ENCODE peak calls at places on chromosomes 13 and 19, in ten cellular contexts. One of them, this sample, is unnamed.

GRCh38 chr19:33052352-33052972 is 12.2 kb downstream of the RHPN2 start:
- ATAC-seq in gastrocnemius medialis: no peak
- ATAC-seq in heart left ventricle: no peak
- ATAC-seq in Panc1: peak; percentile 14
- ATAC-seq in thoracic aorta: no peak
- ATAC-seq in body of pancreas: peak; percentile 54
- ATAC-seq in RWPE2: peak; percentile 17
- ATAC-seq in lung: peak; percentile 35
- ATAC-seq in CD8-positive, alpha-beta T cell: no peak
- ATAC-seq in heart right ventricle: peak; percentile 39
- ATAC-seq in this sample: peak; percentile 39

GRCh38 chr19:52748336-52748950 is 13.6 kb upstream of the ZNF611 start:
- ATAC-seq in gastrocnemius medialis: no peak
- ATAC-seq in heart left ventricle: peak; percentile 56
- ATAC-seq in Panc1: peak; percentile 58
- ATAC-seq in thoracic aorta: no peak
- ATAC-seq in body of pancreas: no peak
- ATAC-seq in RWPE2: no peak
- ATAC-seq in lung: no peak
- ATAC-seq in CD8-positive, alpha-beta T cell: peak; percentile 46
- ATAC-seq in heart right ventricle: peak; percentile 46
- ATAC-seq in this sample: peak; percentile 48

GRCh38 chr19:16470911-16471811 is 609 bp downstream of the EPS15L1 start:
- ATAC-seq in gastrocnemius medialis: peak; percentile 44
- ATAC-seq in heart left ventricle: peak; percentile 2
- ATAC-seq in Panc1: peak; percentile 43
- ATAC-seq in thoracic aorta: no peak
- ATAC-seq in body of pancreas: peak; percentile 4
- ATAC-seq in RWPE2: peak; percentile 11
- ATAC-seq in lung: no peak
- ATAC-seq in CD8-positive, alpha-beta T cell: peak; percentile 9
- ATAC-seq in heart right ventricle: no peak
- ATAC-seq in this sample: peak; percentile 4

GRCh38 chr19:2634228-2634951 is 68.1 kb downstream of the GNG7 start:
- ATAC-seq in gastrocnemius medialis: no peak
- ATAC-seq in heart left ventricle: peak; percentile 77
- ATAC-seq in Panc1: no peak
- ATAC-seq in thoracic aorta: peak; percentile 53
- ATAC-seq in body of pancreas: peak; percentile 76
- ATAC-seq in RWPE2: no peak
- ATAC-seq in lung: peak; percentile 58
- ATAC-seq in CD8-positive, alpha-beta T cell: no peak
- ATAC-seq in heart right ventricle: peak; percentile 41
- ATAC-seq in this sample: no peak

GRCh38 chr13:111248822-111249221 is 71.6 kb upstream of the TEX29 start:
- ATAC-seq in gastrocnemius medialis: no peak
- ATAC-seq in heart left ventricle: peak; percentile 30
- ATAC-seq in Panc1: no peak
- ATAC-seq in thoracic aorta: no peak
- ATAC-seq in body of pancreas: no peak
- ATAC-seq in RWPE2: no peak
- ATAC-seq in lung: no peak
- ATAC-seq in CD8-positive, alpha-beta T cell: no peak
- ATAC-seq in heart right ventricle: no peak
- ATAC-seq in this sample: no peak

GRCh38 chr19:15860522-15860921 is 37.4 kb downstream of the CYP4F2 start:
- ATAC-seq in gastrocnemius medialis: no peak
- ATAC-seq in heart left ventricle: no peak
- ATAC-seq in Panc1: no peak
- ATAC-seq in thoracic aorta: no peak
- ATAC-seq in body of pancreas: no peak
- ATAC-seq in RWPE2: no peak
- ATAC-seq in lung: no peak
- ATAC-seq in CD8-positive, alpha-beta T cell: no peak
- ATAC-seq in heart right ventricle: no peak
- ATAC-seq in this sample: no peak

GRCh38 chr13:99265162-99265822 is 7.1 kb upstream of the GPR18 start:
- ATAC-seq in gastrocnemius medialis: no peak
- ATAC-seq in heart left ventricle: no peak
- ATAC-seq in Panc1: no peak
- ATAC-seq in thoracic aorta: no peak
- ATAC-seq in body of pancreas: no peak
- ATAC-seq in RWPE2: no peak
- ATAC-seq in lung: no peak
- ATAC-seq in CD8-positive, alpha-beta T cell: no peak
- ATAC-seq in heart right ventricle: no peak
- ATAC-seq in this sample: no peak

GRCh38 chr13:41326661-41327060 is 15.6 kb downstream of the NAA16 start:
- ATAC-seq in gastrocnemius medialis: no peak
- ATAC-seq in heart left ventricle: no peak
- ATAC-seq in Panc1: no peak
- ATAC-seq in thoracic aorta: no peak
- ATAC-seq in body of pancreas: no peak
- ATAC-seq in RWPE2: no peak
- ATAC-seq in lung: no peak
- ATAC-seq in CD8-positive, alpha-beta T cell: no peak
- ATAC-seq in heart right ventricle: no peak
- ATAC-seq in this sample: no peak

GRCh38 chr13:50320297-50320862 is 305.1 kb downstream of the KCNRG start:
- ATAC-seq in gastrocnemius medialis: no peak
- ATAC-seq in heart left ventricle: no peak
- ATAC-seq in Panc1: peak; percentile 93
- ATAC-seq in thoracic aorta: no peak
- ATAC-seq in body of pancreas: peak; percentile 88
- ATAC-seq in RWPE2: peak; percentile 46
- ATAC-seq in lung: no peak
- ATAC-seq in CD8-positive, alpha-beta T cell: no peak
- ATAC-seq in heart right ventricle: no peak
- ATAC-seq in this sample: no peak

GRCh38 chr19:15468675-15469512 is 4.5 kb upstream of the RASAL3 start:
- ATAC-seq in gastrocnemius medialis: no peak
- ATAC-seq in heart left ventricle: no peak
- ATAC-seq in Panc1: no peak
- ATAC-seq in thoracic aorta: no peak
- ATAC-seq in body of pancreas: no peak
- ATAC-seq in RWPE2: no peak
- ATAC-seq in lung: no peak
- ATAC-seq in CD8-positive, alpha-beta T cell: no peak
- ATAC-seq in heart right ventricle: no peak
- ATAC-seq in this sample: no peak

GRCh38 chr13:96771501-96772367 is 222.5 kb downstream of the OXGR1 start:
- ATAC-seq in gastrocnemius medialis: no peak
- ATAC-seq in heart left ventricle: no peak
- ATAC-seq in Panc1: no peak
- ATAC-seq in thoracic aorta: no peak
- ATAC-seq in body of pancreas: no peak
- ATAC-seq in RWPE2: no peak
- ATAC-seq in lung: no peak
- ATAC-seq in CD8-positive, alpha-beta T cell: no peak
- ATAC-seq in heart right ventricle: peak; percentile 34
- ATAC-seq in this sample: no peak

GRCh38 chr13:89880201-89880600 is 1467.3 kb upstream of the MIR17HG start:
- ATAC-seq in gastrocnemius medialis: no peak
- ATAC-seq in heart left ventricle: no peak
- ATAC-seq in Panc1: no peak
- ATAC-seq in thoracic aorta: no peak
- ATAC-seq in body of pancreas: no peak
- ATAC-seq in RWPE2: no peak
- ATAC-seq in lung: no peak
- ATAC-seq in CD8-positive, alpha-beta T cell: no peak
- ATAC-seq in heart right ventricle: no peak
- ATAC-seq in this sample: no peak

DNA sequence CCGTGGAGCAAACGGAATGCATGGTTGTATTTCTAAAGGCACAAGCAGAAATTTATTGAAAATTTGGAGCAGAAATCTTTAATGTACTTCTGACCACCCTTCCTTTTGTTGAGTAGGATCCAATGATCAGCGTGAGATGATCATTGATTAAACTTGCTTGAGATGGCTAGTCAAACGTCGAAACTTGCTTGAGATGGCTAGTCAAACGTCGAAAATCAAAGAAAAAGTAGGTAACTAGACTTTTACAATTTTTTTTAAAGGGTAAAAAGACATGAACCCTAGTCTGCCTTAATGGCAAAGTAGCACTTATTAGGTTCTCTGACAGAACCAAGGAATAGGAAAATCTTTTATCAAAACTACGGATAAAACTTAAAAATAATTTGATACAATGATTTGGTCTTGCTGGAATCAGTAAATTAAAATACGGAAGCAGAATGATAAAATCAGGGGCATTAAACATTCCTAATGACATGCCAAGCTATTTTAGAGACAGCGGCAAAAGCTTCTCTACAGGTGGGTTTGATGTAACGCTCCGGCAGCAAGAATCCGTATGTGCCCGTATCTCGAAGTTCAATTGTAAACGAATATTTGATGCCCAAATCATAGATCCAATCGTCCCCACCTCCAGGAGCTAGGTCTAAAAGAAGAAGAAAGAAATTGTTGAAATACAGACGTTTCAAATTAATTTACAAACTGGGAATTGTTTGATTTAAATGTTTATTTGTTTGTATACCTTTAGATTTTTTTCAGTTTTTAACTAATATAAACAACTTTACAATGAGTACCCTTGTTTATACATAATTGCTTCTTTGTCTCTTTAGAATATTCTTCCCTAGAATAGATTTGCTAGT is 841 bp upstream of the ZC3H13 start:
- ATAC-seq in gastrocnemius medialis: no peak
- ATAC-seq in heart left ventricle: no peak
- ATAC-seq in Panc1: no peak
- ATAC-seq in thoracic aorta: no peak
- ATAC-seq in body of pancreas: no peak
- ATAC-seq in RWPE2: no peak
- ATAC-seq in lung: no peak
- ATAC-seq in CD8-positive, alpha-beta T cell: no peak
- ATAC-seq in heart right ventricle: no peak
- ATAC-seq in this sample: no peak
- H3K27ac ChIP-seq in gastrocnemius medialis: peak overlapping the region; percentile 96
- H3K27ac ChIP-seq in heart left ventricle: peak overlapping the region; percentile 86
- H3K27ac ChIP-seq in Panc1: peak overlapping the region; percentile 82
- H3K27ac ChIP-seq in thoracic aorta: peak overlapping the region; percentile 24
- H3K27ac ChIP-seq in body of pancreas: peak overlapping the region; percentile 77
- H3K27ac ChIP-seq in RWPE2: peak overlapping the region; percentile 56
- H3K27ac ChIP-seq in lung: peak overlapping the region; percentile 76
- H3K27ac ChIP-seq in CD8-positive, alpha-beta T cell: peak overlapping the region; percentile 89
- H3K27ac ChIP-seq in heart right ventricle: peak overlapping the region; percentile 93
- H3K27ac ChIP-seq in this sample: peak overlapping the region; percentile 92

GRCh38 chr13:25860265-25860664 is 191.6 kb downstream of the SHISA2 start:
- ATAC-seq in gastrocnemius medialis: no peak
- ATAC-seq in heart left ventricle: no peak
- ATAC-seq in Panc1: no peak
- ATAC-seq in thoracic aorta: no peak
- ATAC-seq in body of pancreas: no peak
- ATAC-seq in RWPE2: no peak
- ATAC-seq in lung: no peak
- ATAC-seq in CD8-positive, alpha-beta T cell: no peak
- ATAC-seq in heart right ventricle: no peak
- ATAC-seq in this sample: no peak
- TF ChIP-seq CTCF in gastrocnemius medialis: no peak
- TF ChIP-seq CTCF in heart left ventricle: no peak
- TF ChIP-seq CTCF in Panc1: no peak
- TF ChIP-seq CTCF in thoracic aorta: no peak
- TF ChIP-seq CTCF in body of pancreas: no peak
- TF ChIP-seq CTCF in RWPE2: no peak
- TF ChIP-seq CTCF in lung: no peak
- TF ChIP-seq CTCF in CD8-positive, alpha-beta T cell: no peak
- TF ChIP-seq CTCF in heart right ventricle: no peak
- TF ChIP-seq CTCF in this sample: no peak

GRCh38 chr13:59880468-59880867 is 283.3 kb downstream of the DIAPH3 start:
- ATAC-seq in gastrocnemius medialis: no peak
- ATAC-seq in heart left ventricle: no peak
- ATAC-seq in Panc1: no peak
- ATAC-seq in thoracic aorta: no peak
- ATAC-seq in body of pancreas: no peak
- ATAC-seq in RWPE2: peak; percentile 73
- ATAC-seq in lung: no peak
- ATAC-seq in CD8-positive, alpha-beta T cell: no peak
- ATAC-seq in heart right ventricle: no peak
- ATAC-seq in this sample: no peak
- H3K27ac ChIP-seq in gastrocnemius medialis: no peak overlapping the region
- H3K27ac ChIP-seq in heart left ventricle: no peak overlapping the region
- H3K27ac ChIP-seq in Panc1: no peak overlapping the region
- H3K27ac ChIP-seq in thoracic aorta: no peak overlapping the region
- H3K27ac ChIP-seq in body of pancreas: no peak overlapping the region
- H3K27ac ChIP-seq in RWPE2: no peak overlapping the region
- H3K27ac ChIP-seq in lung: no peak overlapping the region
- H3K27ac ChIP-seq in CD8-positive, alpha-beta T cell: no peak overlapping the region
- H3K27ac ChIP-seq in heart right ventricle: no peak overlapping the region
- H3K27ac ChIP-seq in this sample: no peak overlapping the region

GRCh38 chr19:29285187-29285687 is 72.3 kb upstream of the UQCRFS1 start:
- ATAC-seq in gastrocnemius medialis: no peak
- ATAC-seq in heart left ventricle: no peak
- ATAC-seq in Panc1: no peak
- ATAC-seq in thoracic aorta: no peak
- ATAC-seq in body of pancreas: no peak
- ATAC-seq in RWPE2: no peak
- ATAC-seq in lung: no peak
- ATAC-seq in CD8-positive, alpha-beta T cell: no peak
- ATAC-seq in heart right ventricle: no peak
- ATAC-seq in this sample: no peak

GRCh38 chr19:29288276-29288675 is 75.3 kb upstream of the UQCRFS1 start:
- ATAC-seq in gastrocnemius medialis: no peak
- ATAC-seq in heart left ventricle: no peak
- ATAC-seq in Panc1: no peak
- ATAC-seq in thoracic aorta: no peak
- ATAC-seq in body of pancreas: no peak
- ATAC-seq in RWPE2: no peak
- ATAC-seq in lung: no peak
- ATAC-seq in CD8-positive, alpha-beta T cell: no peak
- ATAC-seq in heart right ventricle: no peak
- ATAC-seq in this sample: no peak

GRCh38 chr19:29283366-29283765 is 70.4 kb upstream of the UQCRFS1 start:
- ATAC-seq in gastrocnemius medialis: no peak
- ATAC-seq in heart left ventricle: no peak
- ATAC-seq in Panc1: no peak
- ATAC-seq in thoracic aorta: no peak
- ATAC-seq in body of pancreas: no peak
- ATAC-seq in RWPE2: no peak
- ATAC-seq in lung: no peak
- ATAC-seq in CD8-positive, alpha-beta T cell: no peak
- ATAC-seq in heart right ventricle: no peak
- ATAC-seq in this sample: no peak

GRCh38 chr19:29287061-29287460 is 74.1 kb upstream of the UQCRFS1 start:
- ATAC-seq in gastrocnemius medialis: no peak
- ATAC-seq in heart left ventricle: no peak
- ATAC-seq in Panc1: no peak
- ATAC-seq in thoracic aorta: no peak
- ATAC-seq in body of pancreas: no peak
- ATAC-seq in RWPE2: no peak
- ATAC-seq in lung: no peak
- ATAC-seq in CD8-positive, alpha-beta T cell: no peak
- ATAC-seq in heart right ventricle: no peak
- ATAC-seq in this sample: no peak

DNA sequence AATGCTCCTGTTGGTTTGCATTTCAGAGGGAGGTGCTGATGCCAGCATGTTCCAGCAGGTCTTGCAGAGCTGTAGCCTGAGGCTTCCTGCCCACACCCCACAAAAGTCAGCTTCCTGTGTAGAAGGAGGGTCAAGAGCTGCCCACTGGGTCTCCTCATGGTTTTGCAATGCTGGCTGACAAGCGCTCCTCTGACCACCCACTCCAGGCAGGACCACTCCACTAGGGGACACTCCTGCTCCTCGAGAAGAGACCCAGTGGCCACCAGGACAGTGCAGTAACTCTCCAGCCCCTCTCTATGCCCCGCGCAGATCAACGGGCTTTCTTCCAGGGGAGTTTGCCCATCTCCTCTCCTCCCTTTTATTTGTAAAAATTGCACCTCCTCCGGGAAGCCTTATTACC is 72.9 kb upstream of the UQCRFS1 start:
- ATAC-seq in gastrocnemius medialis: no peak
- ATAC-seq in heart left ventricle: no peak
- ATAC-seq in Panc1: peak; percentile 58
- ATAC-seq in thoracic aorta: no peak
- ATAC-seq in body of pancreas: no peak
- ATAC-seq in RWPE2: peak; percentile 33
- ATAC-seq in lung: no peak
- ATAC-seq in CD8-positive, alpha-beta T cell: no peak
- ATAC-seq in heart right ventricle: no peak
- ATAC-seq in this sample: no peak
- TF ChIP-seq CTCF in gastrocnemius medialis: no peak
- TF ChIP-seq CTCF in heart left ventricle: no peak
- TF ChIP-seq CTCF in Panc1: no peak
- TF ChIP-seq CTCF in thoracic aorta: no peak
- TF ChIP-seq CTCF in body of pancreas: no peak
- TF ChIP-seq CTCF in RWPE2: peak; percentile 27
- TF ChIP-seq CTCF in lung: no peak
- TF ChIP-seq CTCF in CD8-positive, alpha-beta T cell: no peak
- TF ChIP-seq CTCF in heart right ventricle: no peak
- TF ChIP-seq CTCF in this sample: no peak